ENCODE peak calls at places on chromosomes 2 and 18, in five cellular contexts. S, C, O, W and L are unnamed samples.
A peak's percentile ranks its signal among the peaks of the same experiment; 100 is the strongest.

GRCh38 chr2:30264236-30264635 is 32.9 kb downstream of the LBH start:
- DNase-seq in W (no peak), S (no peak), C (no peak), O (no peak), L (no peak)

GRCh38 chr2:98757904-98758421 is 27.0 kb upstream of the MGAT4A start:
- DNase-seq in S (peak; percentile 82), W (peak; percentile 70), O (no peak), C (no peak), L (peak; percentile 91)

GRCh38 chr2:239956818-239957261 is 68.3 kb downstream of the NDUFA10 start:
- DNase-seq in C (no peak), W (no peak), S (peak; percentile 55), O (no peak), L (no peak)

GRCh38 chr2:53104263-53104662 is 663.3 kb upstream of the CHAC2 start:
- DNase-seq in W (no peak), S (no peak), O (peak; percentile 66), C (no peak), L (no peak)

GRCh38 chr18:50468802-50469201 is 91.1 kb upstream of the MAPK4 start:
- DNase-seq in W (no peak), S (no peak), C (no peak), O (no peak), L (no peak)

GRCh38 chr2:218039171-218039570 is 29.9 kb upstream of the RUFY4 start:
- DNase-seq in O (no peak), W (no peak), S (no peak), C (no peak), L (no peak)

GRCh38 chr2:38377501-38378258 is 607 bp upstream of the ATL2 start:
- DNase-seq in O (peak; percentile 95), W (no peak), C (no peak), S (no peak), L (no peak)

GRCh38 chr2:169961911-169962310 is 134.7 kb downstream of the UBR3 start:
- DNase-seq in W (no peak), O (no peak), C (no peak), S (no peak), L (no peak)

GRCh38 chr2:64658269-64658668 is 4.6 kb upstream of the SERTAD2 start:
- DNase-seq in S (peak; percentile 79), C (no peak), W (no peak), O (no peak), L (no peak)

GRCh38 chr2:33214436-33214835 is 262.0 kb upstream of the RASGRP3 start:
- DNase-seq in C (no peak), W (peak; percentile 74), S (no peak), O (no peak), L (no peak)

GRCh38 chr18:9810994-9811393 is 74.8 kb upstream of the TXNDC2 start:
- DNase-seq in S (no peak), C (no peak), O (peak; percentile 39), W (no peak), L (no peak)
- TF ChIP-seq POLR2AphosphoS5 in S (no peak), C (no peak), O (no peak), W (no peak), L (no peak)

GRCh38 chr2:127879899-127880298 is 5.9 kb downstream of the AMMECR1L start:
- DNase-seq in W (no peak), O (no peak), S (no peak), C (no peak), L (no peak)

GRCh38 chr2:127874378-127875271 is 11.1 kb downstream of the AMMECR1L start:
- DNase-seq in O (no peak), S (no peak), C (no peak), W (no peak), L (no peak)

GRCh38 chr2:127877626-127878025 is 8.1 kb downstream of the AMMECR1L start:
- DNase-seq in S (no peak), C (no peak), O (no peak), W (no peak), L (no peak)

GRCh38 chr2:127873707-127874303 is 12.0 kb downstream of the AMMECR1L start:
- DNase-seq in O (no peak), W (no peak), S (no peak), C (no peak), L (no peak)

GRCh38 chr2:127877136-127877535 is 8.6 kb downstream of the AMMECR1L start:
- DNase-seq in C (no peak), S (no peak), O (no peak), W (no peak), L (no peak)
- H3K36me3 ChIP-seq in C (peaks cover 62% of the 10 kb centered on the region), S (peaks cover 73% of the 10 kb centered on the region), O (peaks cover 16% of the 10 kb centered on the region), W (peaks cover 24% of the 10 kb centered on the region), L (peaks cover 38% of the 10 kb centered on the region)

GRCh38 chr2:175792199-175792598 is 209.9 kb downstream of the LNPK start:
- DNase-seq in S (no peak), O (no peak), W (no peak), C (no peak), L (no peak)
- TF ChIP-seq POLR2AphosphoS5 in S (no peak), O (no peak), W (no peak), C (no peak), L (no peak)

DNA sequence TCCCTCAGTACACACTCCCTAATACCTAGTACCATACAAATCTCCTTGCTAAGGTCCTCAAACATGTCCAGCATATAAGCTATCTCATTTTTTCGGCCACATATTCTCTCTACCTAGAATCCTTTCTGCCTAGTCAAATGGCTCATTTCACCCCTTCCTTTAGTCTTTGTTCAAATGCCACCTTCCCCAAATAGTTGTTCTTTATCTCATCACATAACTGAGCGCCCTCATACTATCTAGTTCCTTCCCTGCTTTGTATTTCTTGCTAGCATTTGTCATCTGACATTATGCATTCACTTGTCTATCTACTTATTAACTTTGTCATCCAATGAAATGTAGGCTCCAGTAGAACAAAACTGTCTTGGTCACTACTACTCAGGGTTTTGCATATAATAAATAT is 35.5 kb downstream of the RPRD1A start:
- DNase-seq in C (no peak), O (no peak), S (no peak), W (no peak), L (no peak)
- H3K36me3 ChIP-seq in C (peaks cover 60% of the 10 kb centered on the region), O (peaks cover 10% of the 10 kb centered on the region), S (peaks cover 40% of the 10 kb centered on the region), W (peaks cover 3% of the 10 kb centered on the region), L (peaks cover 2% of the 10 kb centered on the region)

DNA sequence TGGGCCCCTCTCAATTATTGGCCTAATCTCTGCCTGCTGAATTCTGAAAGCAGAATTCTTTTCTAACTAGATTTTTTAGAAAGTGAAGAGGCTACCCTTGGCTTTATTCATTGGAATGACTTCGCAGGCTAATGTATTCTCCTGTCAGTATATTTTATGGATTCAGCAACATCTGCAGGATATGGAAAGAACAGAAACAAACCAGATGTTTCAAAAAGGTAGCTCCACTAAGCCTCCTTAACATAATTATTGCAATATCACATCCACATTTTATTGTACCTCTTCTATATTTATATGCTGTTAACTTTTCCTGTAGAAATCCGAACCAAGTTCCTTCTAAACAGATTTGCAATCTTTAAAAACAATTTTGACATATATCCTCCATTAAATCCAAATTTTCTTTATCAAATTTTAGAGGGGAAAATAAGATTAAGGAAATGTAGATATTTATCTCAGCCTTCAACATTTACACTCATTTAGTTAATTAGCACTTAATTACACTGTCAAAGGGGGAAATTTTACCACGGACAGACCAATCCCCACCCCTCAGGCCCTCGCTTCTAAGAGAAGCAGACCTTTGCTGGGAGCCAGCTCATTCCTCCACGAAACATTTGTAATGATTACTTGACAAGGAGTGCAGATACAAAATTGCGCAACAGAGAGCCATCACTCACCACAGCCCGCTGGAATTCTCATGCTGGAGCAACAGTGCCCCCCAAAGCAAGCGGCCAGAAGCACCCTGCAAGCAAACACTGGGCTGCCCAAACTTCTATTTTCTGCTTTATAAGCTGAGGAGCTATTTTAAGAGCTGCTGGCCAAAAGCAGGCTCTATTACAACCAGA is 253.4 kb downstream of the ETAA1 start:
- DNase-seq in C (peak; percentile 26), W (peak; percentile 47), S (no peak), O (peak; percentile 90), L (peak; percentile 77)
- TF ChIP-seq POLR2AphosphoS5 in C (no peak), W (peak; percentile 65), S (no peak), O (no peak), L (peak; percentile 25)

GRCh38 chr2:231360881-231361294 is 34.6 kb upstream of the B3GNT7 start:
- DNase-seq in W (no peak), S (no peak), C (no peak), O (no peak), L (no peak)

GRCh38 chr2:231360401-231360800 is 35.1 kb upstream of the B3GNT7 start:
- DNase-seq in O (peak; percentile 68), C (no peak), W (peak; percentile 55), S (no peak), L (no peak)

GRCh38 chr2:231359948-231360347 is 35.6 kb upstream of the B3GNT7 start:
- DNase-seq in C (no peak), W (no peak), S (no peak), O (no peak), L (no peak)

GRCh38 chr2:231357931-231358330 is 37.6 kb upstream of the B3GNT7 start:
- DNase-seq in W (no peak), S (no peak), C (peak; percentile 42), O (no peak), L (no peak)

DNA sequence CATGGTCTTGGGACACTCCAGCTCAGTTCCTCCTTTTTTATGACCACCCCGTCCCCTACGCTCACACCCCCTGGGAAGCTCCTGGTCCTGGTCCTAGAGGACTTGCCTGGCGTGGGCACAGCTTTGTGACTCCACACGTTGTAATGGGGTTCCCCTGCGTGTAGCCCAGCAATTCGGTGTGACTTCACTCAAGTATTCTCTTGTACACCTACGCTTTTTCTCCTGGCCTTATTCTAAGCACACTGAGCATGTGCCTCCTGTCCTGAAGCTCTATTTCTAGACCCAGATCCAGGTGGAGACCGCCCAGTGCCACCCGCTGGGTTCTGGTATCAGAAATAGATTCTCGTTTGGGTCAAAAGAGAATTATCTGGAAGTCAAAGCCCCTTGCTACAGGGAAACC is 36.0 kb upstream of the B3GNT7 start:
- DNase-seq in W (no peak), C (no peak), S (no peak), O (no peak), L (no peak)
- H3K36me3 ChIP-seq in W (no peaks in the 10 kb centered on the region), C (no peaks in the 10 kb centered on the region), S (peaks cover 11% of the 10 kb centered on the region), O (no peaks in the 10 kb centered on the region), L (peaks cover 14% of the 10 kb centered on the region)